ENCODE peak calls at places on chromosomes 6 and 20, in four cellular contexts. N is IMR-90, S is H1, T is H9. O is an unnamed sample.

GRCh38 chr6:164897523-164898094 is 411.8 kb downstream of the C6orf118 start:
- DNase-seq in T (no peak), N (no peak), S (peak), O (peak)

GRCh38 chr6:161434921-161435411 is 161.1 kb upstream of the AGPAT4 start:
- DNase-seq in N (peak), T (no peak), S (no peak), O (no peak)

GRCh38 chr6:126210398-126211075 is 129.4 kb upstream of the CENPW start:
- DNase-seq in S (no peak), N (peak), T (no peak), O (no peak)

GRCh38 chr20:57106692-57107091 is 159.7 kb downstream of the BMP7 start:
- DNase-seq in S (no peak), N (no peak), T (no peak), O (no peak)

GRCh38 chr20:2625062-2625461 is 27.4 kb upstream of the NOP56 start:
- DNase-seq in N (no peak), S (no peak), T (no peak), O (no peak)

GRCh38 chr6:1263039-1263849 is 48.7 kb upstream of the FOXQ1 start:
- DNase-seq in S (no peak), N (no peak), T (peak), O (peak)

GRCh38 chr6:124560836-124561585 is 401.2 kb upstream of the RNF217 start:
- DNase-seq in N (no peak), S (no peak), T (no peak), O (peak)

GRCh38 chr6:56168601-56169000 is 78.8 kb downstream of the COL21A1 start:
- DNase-seq in N (no peak), T (no peak), S (no peak), O (no peak)

GRCh38 chr20:44649976-44650375 is 1.5 kb downstream of the ADA start:
- DNase-seq in S (no peak), T (no peak), N (no peak), O (no peak)

GRCh38 chr6:82084324-82084920 is 163.1 kb downstream of the IBTK start:
- DNase-seq in N (no peak), S (no peak), T (no peak), O (no peak)

GRCh38 chr6:128487055-128487454 is 33.3 kb downstream of the PTPRK start:
- DNase-seq in T (no peak), N (no peak), S (no peak), O (peak)

GRCh38 chr20:41639630-41640029 is 21.5 kb upstream of the CHD6 start:
- DNase-seq in T (no peak), N (no peak), S (no peak), O (peak)

GRCh38 chr20:23445596-23446217 is 6.2 kb downstream of the CSTL1 start:
- DNase-seq in T (no peak), S (no peak), N (peak), O (peak)

GRCh38 chr6:12047792-12048432 is 35.8 kb downstream of the HIVEP1 start:
- DNase-seq in S (no peak), T (no peak), N (no peak), O (no peak)

GRCh38 chr6:169701218-169701952 is 444 bp downstream of the WDR27 start:
- DNase-seq in S (no peak), T (no peak), N (no peak), O (no peak)

GRCh38 chr20:41424546-41424945 is 57.9 kb upstream of the EMILIN3 start:
- DNase-seq in N (peak), S (no peak), T (no peak), O (no peak)

GRCh38 chr6:133646021-133646682 is 242.8 kb upstream of the TCF21 start:
- DNase-seq in T (no peak), N (peak), S (no peak), O (no peak)
- H3K18ac ChIP-seq in T (no peak), N (peak), S (no peak), O (no peak)

GRCh38 chr20:61790116-61790827 is 275.4 kb downstream of the TAF4 start:
- DNase-seq in T (no peak), N (no peak), S (no peak), O (no peak)

GRCh38 chr20:61786230-61786629 is 279.5 kb downstream of the TAF4 start:
- DNase-seq in T (no peak), N (no peak), S (no peak), O (no peak)

GRCh38 chr20:61788343-61788742 is 277.3 kb downstream of the TAF4 start:
- DNase-seq in T (no peak), S (no peak), N (no peak), O (no peak)

GRCh38 chr20:61791995-61792394 is 273.7 kb downstream of the TAF4 start:
- DNase-seq in T (no peak), N (no peak), S (no peak), O (no peak)

DNA sequence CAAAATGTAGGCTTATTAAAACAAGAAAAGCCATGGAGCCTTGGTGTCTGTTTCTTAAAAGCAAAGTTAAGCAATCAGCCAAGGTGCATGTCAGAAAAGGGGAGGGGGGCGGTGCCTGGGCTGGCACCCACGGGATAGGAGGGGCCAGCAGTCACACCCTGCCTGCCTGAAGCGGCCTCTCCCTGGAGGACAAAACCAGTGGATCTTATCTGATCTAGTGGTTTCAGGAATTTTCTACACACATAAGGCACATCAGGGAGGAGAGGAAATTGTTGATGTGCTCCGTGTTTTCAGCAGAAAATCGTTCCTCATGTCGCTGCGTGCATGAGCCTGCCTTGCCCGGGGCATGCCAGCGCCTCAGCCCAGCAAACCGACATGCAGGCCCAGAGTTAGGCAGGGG is 276.4 kb downstream of the TAF4 start:
- DNase-seq in T (no peak), N (no peak), S (no peak), O (no peak)
- H4K5ac ChIP-seq in T (no peak), N (no peak), S (no peak), O (no peak)

DNA sequence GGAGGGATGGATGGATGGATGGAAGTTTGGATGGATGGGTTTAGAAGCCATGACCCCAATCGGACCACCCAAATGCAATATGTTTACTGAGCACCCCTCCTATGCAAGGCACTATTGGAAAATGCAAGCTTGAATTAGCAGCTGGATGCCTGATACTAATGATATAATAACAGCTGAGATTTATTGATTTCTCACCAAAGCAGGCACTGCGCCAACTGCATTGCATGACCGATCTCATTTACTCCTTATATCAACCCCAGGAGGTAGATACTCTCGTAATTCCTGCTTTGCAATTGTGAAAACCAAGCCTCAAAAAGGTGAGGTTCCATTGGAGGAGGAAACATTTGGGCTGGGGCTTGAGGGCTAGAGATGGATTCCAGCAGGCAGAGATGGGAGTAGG is 89.7 kb downstream of the KCNB1 start:
- DNase-seq in T (no peak), S (no peak), N (no peak), O (no peak)
- H3K18ac ChIP-seq in T (no peak), S (no peak), N (no peak), O (no peak)

GRCh38 chr20:46023148-46023484 is 5.9 kb upstream of the SLC12A5 start:
- DNase-seq in T (no peak), N (no peak), S (no peak), O (no peak)

GRCh38 chr20:46022411-46023147 is 6.4 kb upstream of the SLC12A5 start:
- DNase-seq in T (peak), N (peak), S (no peak), O (peak)

GRCh38 chr20:46023999-46024398 is 5.0 kb upstream of the SLC12A5 start:
- DNase-seq in N (no peak), S (no peak), T (no peak), O (no peak)

GRCh38 chr20:46020515-46020914 is 8.5 kb upstream of the SLC12A5 start:
- DNase-seq in N (no peak), T (no peak), S (no peak), O (no peak)

GRCh38 chr20:46021361-46022359 is 7.4 kb upstream of the SLC12A5 start:
- DNase-seq in S (peak), N (no peak), T (peak), O (peak)
- H4K5ac ChIP-seq in S (peak), N (no peak), T (no peak), O (no peak)

GRCh38 chr6:153084393-153084792 is 46.7 kb downstream of the RGS17 start:
- DNase-seq in S (no peak), T (no peak), N (peak), O (peak)
- H3K18ac ChIP-seq in S (no peak), T (no peak), N (peak), O (no peak)

GRCh38 chr6:52019851-52020250 is 67.6 kb downstream of the PKHD1 start:
- DNase-seq in T (no peak), S (no peak), N (no peak), O (no peak)
- H4K5ac ChIP-seq in T (no peak), S (no peak), N (no peak), O (no peak)

GRCh38 chr6:166672624-166673165 is 45.6 kb upstream of the RPS6KA2 start:
- DNase-seq in T (no peak), N (no peak), S (no peak), O (no peak)

GRCh38 chr6:166670894-166671293 is 43.8 kb upstream of the RPS6KA2 start:
- DNase-seq in T (no peak), N (no peak), S (no peak), O (no peak)

GRCh38 chr6:166671434-166672061 is 44.5 kb upstream of the RPS6KA2 start:
- DNase-seq in S (no peak), N (no peak), T (no peak), O (peak)

GRCh38 chr6:166672146-166672545 is 45.1 kb upstream of the RPS6KA2 start:
- DNase-seq in S (no peak), T (no peak), N (no peak), O (no peak)

GRCh38 chr6:166673309-166673708 is 46.3 kb upstream of the RPS6KA2 start:
- DNase-seq in T (no peak), S (no peak), N (no peak), O (no peak)
- H3K18ac ChIP-seq in T (no peak), S (no peak), N (no peak), O (no peak)

GRCh38 chr6:36443498-36443844 is 671 bp downstream of the KCTD20 start:
- DNase-seq in N (no peak), S (no peak), T (no peak), O (no peak)
- H4K5ac ChIP-seq in N (peak), S (no peak), T (no peak), O (no peak)

GRCh38 chr6:159759645-159760044 is 2.2 kb upstream of the ACAT2 start:
- DNase-seq in N (no peak), T (no peak), S (no peak), O (no peak)

GRCh38 chr6:159760602-159761057 is 1.2 kb upstream of the ACAT2 start:
- DNase-seq in S (peak), N (peak), T (peak), O (peak)

GRCh38 chr6:159762681-159763293 is 942 bp downstream of the ACAT2 start:
- DNase-seq in S (no peak), N (no peak), T (no peak), O (peak)

GRCh38 chr6:159761873-159762680 is at the start of gene ACAT2:
- DNase-seq in N (peak), S (peak), T (peak), O (peak)

GRCh38 chr6:159761135-159761872 is 541 bp upstream of the ACAT2 start:
- DNase-seq in T (peak), S (no peak), N (no peak), O (peak)
- H3K18ac ChIP-seq in T (peak), S (peak), N (peak), O (peak)

GRCh38 chr6:44099192-44099591 is 28.1 kb downstream of the MRPL14 start:
- DNase-seq in T (no peak), N (no peak), S (no peak), O (no peak)
- H4K5ac ChIP-seq in T (no peak), N (no peak), S (no peak), O (no peak)